ENCODE peak calls at places on chromosomes 7 and 10, in four cellular contexts. Z, U, H and N are unnamed samples.

GRCh38 chr10:70931168-70931805 is 42.9 kb upstream of the PCBD1 start:
- DNase-seq in Z (no peak), U (peak), H (no peak), N (no peak)

GRCh38 chr10:48607356-48608278 is 2.7 kb upstream of the ARHGAP22 start:
- DNase-seq in Z (no peak), U (no peak), H (no peak), N (no peak)

GRCh38 chr10:117541405-117541908 is 1.1 kb upstream of the EMX2 start:
- DNase-seq in Z (no peak), U (no peak), H (no peak), N (no peak)

GRCh38 chr7:116591202-116592040 is 66.6 kb downstream of the CAV1 start:
- DNase-seq in Z (no peak), U (no peak), H (no peak), N (no peak)

GRCh38 chr10:122464575-122464974 is 3.2 kb downstream of the HTRA1 start:
- DNase-seq in Z (no peak), U (no peak), H (no peak), N (no peak)

GRCh38 chr10:47346572-47347302 is 1.4 kb upstream of the RBP3 start:
- DNase-seq in Z (no peak), U (no peak), H (no peak), N (no peak)

GRCh38 chr7:91573405-91573804 is 307.1 kb downstream of the MTERF1 start:
- DNase-seq in Z (no peak), U (no peak), H (no peak), N (no peak)

GRCh38 chr7:87152897-87153641 is 816 bp downstream of the DMTF1 start:
- DNase-seq in Z (peak), U (peak), H (peak), N (peak)

GRCh38 chr7:18893156-18893555 is 224.3 kb downstream of the TWIST1 start:
- DNase-seq in Z (no peak), U (no peak), H (no peak), N (no peak)

GRCh38 chr7:137771679-137772078 is 75.1 kb downstream of the DGKI start:
- DNase-seq in Z (no peak), U (peak), H (no peak), N (no peak)

GRCh38 chr7:117875566-117875965 is 2.3 kb upstream of the CTTNBP2 start:
- DNase-seq in Z (no peak), U (no peak), H (no peak), N (peak)

GRCh38 chr7:122944682-122945303 is 50.7 kb downstream of the TAS2R16 start:
- DNase-seq in Z (no peak), U (no peak), H (no peak), N (no peak)

GRCh38 chr10:113322843-113323242 is 230.0 kb upstream of the HABP2 start:
- DNase-seq in Z (no peak), U (no peak), H (no peak), N (no peak)

GRCh38 chr7:92100523-92100922 is 33.8 kb downstream of the CYP51A1 start:
- DNase-seq in Z (no peak), U (no peak), H (no peak), N (no peak)

GRCh38 chr7:155523168-155523675 is 23.1 kb downstream of the CNPY1 start:
- DNase-seq in Z (no peak), U (no peak), H (no peak), N (no peak)

GRCh38 chr7:13770305-13770704 is 219.2 kb downstream of the ETV1 start:
- DNase-seq in Z (no peak), U (no peak), H (no peak), N (no peak)